ENCODE peak calls at places on chromosome 18, in six cellular contexts. S is nephron progenitor cell, Z is body of pancreas, J is DMS79 treated with DMSO at 0.1 percent for 48 hours, X is ELF-1, T is SW480. R is an unnamed sample.

GRCh38 chr18:48590678-48591077 is 51.8 kb downstream of the CTIF start:
- DNase-seq in S (no peak), Z (no peak), J (no peak), X (no peak), T (no peak), R (no peak)

GRCh38 chr18:13300029-13300428 is 81.5 kb downstream of the LDLRAD4 start:
- DNase-seq in S (no peak), Z (no peak), J (peak; percentile 57), X (no peak), T (no peak), R (no peak)

GRCh38 chr18:75170916-75171315 is 38.0 kb downstream of the PTGR3 start:
- DNase-seq in S (no peak), Z (no peak), J (no peak), X (no peak), T (no peak), R (no peak)

GRCh38 chr18:41389936-41390667 is 564.9 kb upstream of the PIK3C3 start:
- DNase-seq in S (no peak), Z (no peak), J (peak; percentile 7), X (no peak), T (no peak), R (no peak)

GRCh38 chr18:13216092-13216582 is 2.4 kb upstream of the LDLRAD4 start:
- DNase-seq in S (peak; percentile 42), Z (peak; percentile 85), J (peak; percentile 69), X (peak; percentile 57), T (peak; percentile 80), R (peak; percentile 99)

GRCh38 chr18:72674710-72675109 is 130.6 kb upstream of the CBLN2 start:
- DNase-seq in S (no peak), Z (no peak), J (no peak), X (no peak), T (no peak), R (no peak)

GRCh38 chr18:46842583-46842982 is 74.7 kb downstream of the PIAS2 start:
- DNase-seq in S (no peak), Z (no peak), J (no peak), X (peak; percentile 1), T (no peak), R (no peak)

GRCh38 chr18:64287926-64288325 is 139.0 kb upstream of the LINC00305 start:
- DNase-seq in S (no peak), Z (no peak), J (no peak), X (no peak), T (no peak), R (no peak)

R was measured in MV-4-11.